ENCODE peak calls at places on chromosomes 1 and 21, in five cellular contexts. N, G, M, V and P are unnamed samples.

GRCh38 chr21:33419538-33420123 is 16.4 kb downstream of the IFNGR2 start:
- DNase-seq in N (peak), G (no peak), M (no peak), V (peak), P (no peak)

GRCh38 chr1:86739901-86740507 is 35.6 kb downstream of the SH3GLB1 start:
- DNase-seq in N (no peak), G (peak), M (no peak), V (no peak), P (no peak)

GRCh38 chr21:45843426-45843825 is 138.1 kb upstream of the COL6A1 start:
- DNase-seq in N (no peak), G (no peak), M (no peak), V (no peak), P (no peak)

GRCh38 chr1:87712261-87712674 is 383.6 kb downstream of the LMO4 start:
- DNase-seq in N (peak), G (no peak), M (no peak), V (peak), P (no peak)

GRCh38 chr1:55768345-55768952 is 553.3 kb upstream of the USP24 start:
- DNase-seq in N (no peak), G (no peak), M (no peak), V (no peak), P (no peak)

GRCh38 chr1:206555473-206555935 is 48.2 kb downstream of the RASSF5 start:
- DNase-seq in N (no peak), G (peak), M (no peak), V (no peak), P (peak)

GRCh38 chr1:61807606-61808005 is 65.3 kb downstream of the PATJ start:
- DNase-seq in N (no peak), G (no peak), M (no peak), V (no peak), P (no peak)

GRCh38 chr1:225434041-225434440 is 6.2 kb upstream of the LBR start:
- DNase-seq in N (no peak), G (peak), M (no peak), V (no peak), P (no peak)

GRCh38 chr1:110235839-110236682 is 25.9 kb downstream of the KCNC4 start:
- DNase-seq in N (peak), G (no peak), M (no peak), V (peak), P (no peak)

GRCh38 chr1:163538682-163539081 is 216.9 kb downstream of the NUF2 start:
- DNase-seq in N (no peak), G (no peak), M (no peak), V (no peak), P (no peak)

GRCh38 chr1:163537809-163538208 is 216.1 kb downstream of the NUF2 start:
- DNase-seq in N (no peak), G (no peak), M (no peak), V (no peak), P (no peak)

GRCh38 chr1:163531345-163531744 is 209.6 kb downstream of the NUF2 start:
- DNase-seq in N (no peak), G (no peak), M (no peak), V (no peak), P (no peak)

GRCh38 chr1:163535401-163535800 is 213.6 kb downstream of the NUF2 start:
- DNase-seq in N (no peak), G (no peak), M (no peak), V (no peak), P (no peak)

DNA sequence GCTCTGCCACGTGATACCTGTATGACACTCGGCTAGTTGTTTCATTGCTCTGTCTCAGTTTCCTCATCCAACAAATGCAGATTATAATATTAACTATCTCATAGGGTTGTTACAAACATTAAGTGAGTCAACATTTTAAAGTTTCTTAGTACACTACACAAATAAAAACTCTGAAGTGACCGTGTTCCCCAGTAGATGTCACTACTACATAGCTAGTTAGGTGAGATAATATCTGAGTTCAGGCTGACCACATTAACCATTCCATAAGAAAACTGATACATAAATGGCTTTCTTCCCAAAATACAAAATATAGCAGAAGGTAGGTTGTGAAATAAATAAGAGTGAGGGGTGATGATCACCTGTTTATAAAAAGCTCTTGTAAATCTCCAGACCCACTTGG is 214.1 kb downstream of the NUF2 start:
- DNase-seq in N (peak), G (peak), M (peak), V (peak), P (no peak)
- TF ChIP-seq CTCF in N (peak), G (peak), M (peak), V (peak), P (peak)

DNA sequence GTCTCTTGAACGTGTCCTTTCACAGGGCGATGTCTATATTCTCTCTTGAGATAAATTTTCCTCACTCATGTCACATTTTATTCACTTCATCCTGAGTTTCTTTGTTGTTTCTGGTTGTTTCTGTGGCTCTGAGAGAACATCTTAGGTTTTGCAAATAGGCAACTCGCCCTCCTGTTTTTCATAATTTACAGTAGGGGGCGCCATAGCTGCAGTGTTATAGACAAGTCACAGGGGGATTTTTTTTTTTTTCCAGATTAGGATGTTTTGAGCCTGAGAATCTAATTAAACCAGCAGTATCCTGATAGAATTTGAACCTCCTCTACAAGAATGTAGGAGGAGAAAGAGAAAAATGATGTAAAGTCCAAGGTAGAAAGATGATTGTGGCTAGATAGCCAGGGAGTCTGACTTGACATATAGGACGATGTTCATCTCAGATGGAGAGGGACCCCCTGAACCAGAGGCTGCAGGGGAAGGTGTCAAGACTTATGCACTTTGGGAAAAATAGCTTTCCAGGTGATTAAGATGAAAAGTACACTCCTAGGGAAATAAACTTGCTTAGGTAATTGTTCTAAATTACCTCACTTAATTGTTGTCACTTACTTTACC is 76.3 kb downstream of the ZP4 start:
- DNase-seq in N (peak), G (peak), M (no peak), V (peak), P (peak)
- TF ChIP-seq CTCF in N (peak), G (peak), M (peak), V (peak), P (peak)

GRCh38 chr1:237429252-237429651 is 387.3 kb downstream of the RYR2 start:
- DNase-seq in N (no peak), G (no peak), M (no peak), V (no peak), P (no peak)
- TF ChIP-seq CTCF in N (no peak), G (no peak), M (no peak), V (no peak), P (no peak)

GRCh38 chr1:27599605-27600499 is 4.1 kb downstream of the AHDC1 start:
- DNase-seq in N (peak), G (no peak), M (no peak), V (no peak), P (no peak)

GRCh38 chr1:27598902-27599528 is 4.9 kb downstream of the AHDC1 start:
- DNase-seq in N (peak), G (peak), M (no peak), V (peak), P (no peak)

GRCh38 chr1:27601321-27601770 is 2.6 kb downstream of the AHDC1 start:
- DNase-seq in N (no peak), G (no peak), M (no peak), V (no peak), P (no peak)

GRCh38 chr1:27601771-27602509 is 2.0 kb downstream of the AHDC1 start:
- DNase-seq in N (peak), G (no peak), M (no peak), V (no peak), P (peak)

DNA sequence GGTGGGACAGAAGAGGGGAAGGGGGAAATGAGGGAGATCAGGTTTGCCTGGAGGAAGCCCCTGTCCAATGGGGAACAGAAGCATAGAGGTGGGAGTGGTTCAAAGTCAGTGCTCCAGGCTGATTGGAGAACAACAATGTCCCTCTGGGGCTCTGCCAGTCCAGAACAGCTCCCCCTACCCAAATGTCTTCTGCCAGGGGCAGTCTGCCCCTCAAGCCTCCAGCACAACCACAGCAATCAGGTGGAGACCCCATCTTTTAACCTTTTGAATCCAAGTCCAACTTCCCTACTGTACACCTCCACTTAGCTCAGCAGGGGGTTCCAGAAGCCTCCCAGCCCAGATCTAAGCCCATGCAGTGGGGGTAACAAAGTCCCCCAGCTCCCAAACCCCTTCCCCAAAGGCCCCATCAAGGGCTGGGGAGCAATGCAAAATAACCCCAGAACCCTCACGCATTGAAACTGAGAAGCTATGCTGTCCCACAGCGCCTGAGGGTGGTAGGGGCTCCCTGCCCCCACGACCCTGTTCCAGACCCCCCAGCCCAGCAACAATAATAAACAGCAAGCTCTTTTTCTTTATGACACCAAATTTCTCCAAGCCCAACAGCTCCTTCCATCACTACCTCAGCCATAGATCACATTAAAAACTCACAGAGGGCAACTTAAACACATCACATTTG is 3.3 kb downstream of the AHDC1 start:
- DNase-seq in N (no peak), G (peak), M (no peak), V (no peak), P (peak)
- TF ChIP-seq CTCF in N (no peak), G (peak), M (no peak), V (no peak), P (no peak)

DNA sequence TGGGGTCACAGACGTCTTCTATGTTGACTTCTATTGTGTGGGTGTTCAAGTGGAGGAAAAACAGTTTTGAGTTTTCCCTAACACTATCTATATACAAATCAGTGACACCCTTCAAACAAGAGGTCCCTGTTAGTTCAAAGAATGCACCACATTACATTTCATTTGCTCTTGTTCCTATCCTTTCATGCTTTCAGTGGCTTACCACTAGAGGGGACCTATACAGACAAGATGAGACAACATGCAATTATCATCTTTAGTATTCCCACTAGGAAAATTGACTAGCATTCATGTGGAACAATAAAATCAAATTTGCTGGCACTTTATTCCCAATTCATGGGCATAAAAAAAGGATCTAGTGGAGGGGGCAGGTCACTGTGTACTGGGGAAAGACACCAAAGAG is 13.3 kb upstream of the SIPA1L2 start:
- DNase-seq in N (peak), G (no peak), M (no peak), V (no peak), P (no peak)
- TF ChIP-seq CTCF in N (peak), G (no peak), M (no peak), V (no peak), P (no peak)

DNA sequence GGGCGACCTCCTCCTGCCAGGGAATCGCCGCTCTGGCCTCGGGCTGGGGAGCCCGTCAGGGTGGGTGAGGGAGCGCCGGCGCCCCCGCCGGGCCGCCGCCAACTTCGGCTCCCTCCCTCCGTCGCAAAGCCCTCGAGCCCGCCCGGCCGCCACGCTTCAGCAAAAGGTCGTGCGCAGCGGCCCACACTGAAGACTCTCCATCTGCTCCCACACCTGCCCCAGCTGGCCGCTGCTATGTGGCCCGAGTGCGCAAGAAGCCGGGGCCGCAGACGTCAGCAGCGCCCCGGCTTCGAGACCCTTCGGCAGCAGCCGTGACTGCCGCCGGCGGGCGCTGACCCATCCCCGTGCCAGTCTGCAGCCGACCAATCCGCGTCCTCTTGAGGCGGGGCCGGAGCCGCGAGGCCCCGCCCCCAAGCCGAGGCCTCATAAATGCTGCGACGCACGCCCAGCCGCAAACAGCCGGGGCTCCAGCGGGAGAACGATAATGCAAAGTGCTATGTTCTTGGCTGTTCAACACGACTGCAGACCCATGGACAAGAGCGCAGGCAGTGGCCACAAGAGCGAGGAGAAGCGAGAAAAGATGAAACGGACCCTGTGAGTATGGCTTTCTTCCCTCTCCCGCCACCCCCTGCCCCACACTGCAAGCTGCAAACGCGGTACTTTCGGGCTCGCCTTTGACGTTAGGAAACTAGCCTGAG is at the start of gene RGS2:
- DNase-seq in N (peak), G (peak), M (peak), V (peak), P (peak)
- TF ChIP-seq CTCF in N (peak), G (peak), M (peak), V (no peak), P (no peak)

GRCh38 chr1:228276901-228277490 is 69.2 kb downstream of the OBSCN start:
- DNase-seq in N (no peak), G (no peak), M (no peak), V (no peak), P (no peak)
- TF ChIP-seq CTCF in N (no peak), G (no peak), M (no peak), V (no peak), P (no peak)

DNA sequence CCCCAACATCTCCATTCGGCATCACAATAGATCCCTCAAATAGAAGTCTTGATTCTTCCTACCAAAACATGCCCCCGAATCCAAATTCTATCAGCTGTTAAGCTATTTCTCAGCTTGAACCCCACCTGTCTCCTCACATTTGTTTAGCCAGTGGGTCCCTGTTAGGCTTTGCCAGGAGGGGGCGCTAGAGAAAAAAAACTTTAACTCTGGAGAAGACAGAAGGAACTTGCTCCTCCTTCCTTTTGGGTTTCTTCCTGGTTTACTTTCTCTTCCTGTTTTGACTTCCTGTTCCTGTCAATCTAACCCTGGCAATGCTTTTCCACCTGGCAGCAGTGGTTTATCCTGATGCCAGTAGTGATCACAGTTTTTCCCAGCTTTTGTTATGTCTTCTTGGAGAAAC is 95.6 kb upstream of the KCNK1 start:
- DNase-seq in N (peak), G (peak), M (no peak), V (peak), P (peak)
- TF ChIP-seq CTCF in N (peak), G (peak), M (peak), V (peak), P (peak)